ENCODE peak calls at places on chromosome 12, in ten cellular contexts. M is NCI-H1092 treated with DMSO at 0.1 percent for 48 hours; B is dorsolateral prefrontal cortex; V is stimulated activated CD4-positive, alpha-beta T cell treated with anti-CD3 and anti-CD28 coated beads, Interleukin-2, amount 100 ng/mL, for 48 hours; U is central memory CD8-positive, alpha-beta T cell; C is upper lobe of left lung; Q is stimulated activated CD8-positive, alpha-beta memory T cell treated with anti-CD3 and anti-CD28 coated beads, Interleukin-4, amount 100 ng/mL, for 4 hours; G is AG04450; W is heart right ventricle; O is aorta. A is an unnamed sample.
A peak's percentile ranks its signal among the peaks of the same experiment; 100 is the strongest.

GRCh38 chr12:107400686-107401447 is 284.7 kb upstream of the PWP1 start:
- DNase-seq in M (peak; percentile 6), W (no peak), O (no peak), C (no peak), U (no peak), G (no peak), V (no peak), Q (no peak), B (no peak), A (no peak)

GRCh38 chr12:3175238-3175637 is 98.1 kb downstream of the TSPAN9 start:
- DNase-seq in O (no peak), Q (no peak), M (no peak), C (no peak), G (no peak), W (no peak), B (no peak), U (no peak), V (no peak), A (no peak)

GRCh38 chr12:92369643-92370042 is 224.0 kb upstream of the BTG1 start:
- DNase-seq in O (no peak), C (no peak), V (no peak), U (no peak), W (no peak), M (no peak), G (no peak), Q (no peak), B (no peak), A (no peak)

GRCh38 chr12:5268424-5269210 is 163.3 kb upstream of the NTF3 start:
- DNase-seq in M (no peak), U (no peak), C (no peak), Q (no peak), G (no peak), O (no peak), V (no peak), W (no peak), B (no peak), A (no peak)

GRCh38 chr12:52206309-52207040 is 14.7 kb upstream of the KRT80 start:
- DNase-seq in G (no peak), V (no peak), B (peak; percentile 20), C (no peak), Q (no peak), U (no peak), O (peak; percentile 63), W (no peak), M (no peak), A (no peak)

GRCh38 chr12:109759076-109759420 is 45.4 kb downstream of the FAM222A start:
- DNase-seq in M (no peak), B (peak; percentile 9), W (no peak), C (peak; percentile 14), U (no peak), G (no peak), O (peak; percentile 57), V (no peak), Q (no peak), A (no peak)

GRCh38 chr12:39620664-39621658 is 1.4 kb upstream of the ABCD2 start:
- DNase-seq in C (no peak), U (no peak), G (no peak), O (peak; percentile 36), W (no peak), V (peak; percentile 49), M (no peak), Q (no peak), B (no peak), A (no peak)

GRCh38 chr12:54191126-54191525 is 2.3 kb upstream of the SMUG1 start:
- DNase-seq in V (no peak), O (no peak), W (no peak), G (no peak), M (no peak), B (no peak), U (no peak), C (no peak), Q (no peak), A (no peak)

GRCh38 chr12:100498141-100498540 is 24.5 kb downstream of the NR1H4 start:
- DNase-seq in M (no peak), U (no peak), G (no peak), B (no peak), Q (no peak), O (no peak), W (no peak), C (no peak), V (no peak), A (no peak)

GRCh38 chr12:4943938-4944284 is 34.2 kb downstream of the KCNA1 start:
- DNase-seq in U (no peak), W (no peak), Q (no peak), M (no peak), O (no peak), C (no peak), G (no peak), V (no peak), B (no peak), A (no peak)

GRCh38 chr12:43602738-43603137 is 50.7 kb upstream of the ADAMTS20 start:
- DNase-seq in M (no peak), G (no peak), B (no peak), V (no peak), U (no peak), Q (no peak), O (no peak), W (no peak), C (no peak), A (no peak)

GRCh38 chr12:20452496-20452895 is 84.2 kb downstream of the PDE3A start:
- DNase-seq in B (no peak), V (no peak), W (no peak), U (no peak), G (no peak), M (no peak), Q (no peak), C (no peak), O (no peak), A (no peak)

GRCh38 chr12:108643941-108644742 is 10.4 kb upstream of the SELPLG start:
- DNase-seq in M (no peak), O (peak; percentile 90), V (no peak), U (no peak), G (no peak), W (no peak), C (peak; percentile 89), B (no peak), Q (no peak), A (no peak)

GRCh38 chr12:114476159-114476558 is 70.2 kb upstream of the TBX5 start:
- DNase-seq in B (no peak), V (no peak), O (no peak), G (peak; percentile 11), M (peak; percentile 34), C (no peak), Q (no peak), U (no peak), W (no peak), A (no peak)

GRCh38 chr12:46366771-46367170 is 5.8 kb downstream of the SLC38A2 start:
- DNase-seq in U (no peak), Q (no peak), M (no peak), O (no peak), G (no peak), V (no peak), B (no peak), W (no peak), C (no peak), A (no peak)

GRCh38 chr12:120093592-120094355 is 22.8 kb downstream of the RAB35 start:
- DNase-seq in U (no peak), O (peak; percentile 76), G (no peak), Q (no peak), M (no peak), V (no peak), W (no peak), B (no peak), C (no peak), A (no peak)

GRCh38 chr12:53058674-53059433 is 9.0 kb downstream of the TNS2 start:
- DNase-seq in W (no peak), C (no peak), G (no peak), O (peak; percentile 74), V (no peak), M (no peak), B (peak; percentile 17), Q (no peak), U (no peak), A (no peak)

GRCh38 chr12:119683413-119683812 is 15.5 kb downstream of the PRKAB1 start:
- DNase-seq in U (no peak), V (no peak), Q (no peak), B (no peak), M (no peak), G (no peak), O (no peak), W (no peak), C (no peak), A (no peak)

GRCh38 chr12:80189241-80189640 is 89.9 kb downstream of the OTOGL start:
- DNase-seq in M (no peak), B (no peak), G (peak; percentile 65), U (no peak), V (no peak), Q (no peak), O (no peak), C (no peak), W (no peak), A (no peak)

GRCh38 chr12:42084522-42084921 is 60.2 kb downstream of the GXYLT1 start:
- DNase-seq in W (no peak), G (no peak), Q (no peak), V (no peak), B (no peak), C (no peak), O (no peak), U (no peak), M (no peak), A (no peak)

GRCh38 chr12:67046062-67046461 is 223.1 kb upstream of the CAND1 start:
- DNase-seq in Q (no peak), C (no peak), G (no peak), U (no peak), V (no peak), O (no peak), M (no peak), W (no peak), B (no peak), A (no peak)

GRCh38 chr12:105330938-105331804 is 680 bp downstream of the C12orf75 start:
- DNase-seq in O (peak; percentile 86), U (peak; percentile 25), C (no peak), M (peak; percentile 46), W (peak; percentile 7), Q (no peak), B (no peak), V (peak; percentile 7), G (no peak), A (no peak)

GRCh38 chr12:109735051-109735521 is 21.5 kb downstream of the FAM222A start:
- DNase-seq in B (peak; percentile 14), U (no peak), O (peak; percentile 31), C (peak; percentile 3), W (no peak), M (no peak), G (no peak), V (no peak), Q (no peak), A (no peak)

GRCh38 chr12:70982286-70982685 is 61.7 kb upstream of the PTPRR start:
- DNase-seq in Q (no peak), W (no peak), V (no peak), O (no peak), B (no peak), C (no peak), U (no peak), G (no peak), M (no peak), A (no peak)

GRCh38 chr12:127381043-127381668 is 885.8 kb upstream of the TMEM132C start:
- DNase-seq in M (peak; percentile 65), W (peak; percentile 6), C (no peak), V (peak; percentile 36), B (peak; percentile 53), Q (no peak), G (no peak), U (no peak), O (peak; percentile 75), A (no peak)

GRCh38 chr12:43836455-43836989 is 641 bp downstream of the TMEM117 start:
- DNase-seq in W (peak; percentile 27), C (no peak), V (no peak), Q (no peak), O (no peak), B (no peak), U (no peak), G (no peak), M (no peak), A (no peak)

GRCh38 chr12:9925746-9926393 is 6.3 kb downstream of the CLEC2A start:
- DNase-seq in W (peak; percentile 8), C (no peak), O (no peak), Q (no peak), U (no peak), M (no peak), V (no peak), B (no peak), G (peak; percentile 6), A (peak; percentile 1)

GRCh38 chr12:113465808-113466769 is 5.6 kb downstream of the LHX5 start:
- DNase-seq in O (no peak), B (no peak), V (no peak), G (no peak), C (no peak), M (no peak), Q (no peak), U (no peak), W (no peak), A (no peak)

A was measured in nucleus accumbens.